ENCODE peak calls at places on chromosomes 2 and 18, in ten cellular contexts. X is fibroblast of mammary gland, L is IMR-90, Q is H9, B is choroid plexus epithelial cell, Z is WTC11, I is AG09319, V is Caco-2, N is GM12865, K is pancreas. H is an unnamed sample.

GRCh38 chr2:63054812-63055509 is 4.3 kb downstream of the OTX1 start:
- DNase-seq in X (no peak), L (no peak), Q (peak), B (no peak), Z (peak), I (no peak), V (peak), N (no peak), K (no peak), H (no peak)

GRCh38 chr2:181380581-181380980 is 76.6 kb upstream of the ITGA4 start:
- DNase-seq in X (no peak), L (no peak), Q (no peak), B (no peak), Z (no peak), I (no peak), V (no peak), N (no peak), K (no peak), H (no peak)

GRCh38 chr2:160635488-160635887 is 141.9 kb upstream of the RBMS1 start:
- DNase-seq in X (peak), L (peak), Q (no peak), B (peak), Z (no peak), I (no peak), V (no peak), N (no peak), K (no peak), H (no peak)

GRCh38 chr18:27249933-27250332 is 64.8 kb upstream of the CHST9 start:
- DNase-seq in X (no peak), L (no peak), Q (no peak), B (no peak), Z (no peak), I (no peak), V (no peak), N (no peak), K (no peak), H (no peak)

GRCh38 chr2:53373126-53373525 is 394.5 kb upstream of the CHAC2 start:
- DNase-seq in X (no peak), L (no peak), Q (no peak), B (no peak), Z (no peak), I (no peak), V (no peak), N (no peak), K (no peak), H (no peak)

GRCh38 chr2:217105733-217106649 is 246.1 kb upstream of the TNP1 start:
- DNase-seq in X (peak), L (peak), Q (no peak), B (peak), Z (no peak), I (peak), V (no peak), N (no peak), K (no peak), H (peak)

GRCh38 chr2:54867457-54867856 is 144.0 kb downstream of the EML6 start:
- DNase-seq in X (no peak), L (no peak), Q (no peak), B (no peak), Z (no peak), I (no peak), V (no peak), N (peak), K (no peak), H (no peak)

GRCh38 chr2:120541553-120541932 is 194.1 kb upstream of the GLI2 start:
- DNase-seq in X (peak), L (peak), Q (no peak), B (peak), Z (no peak), I (no peak), V (no peak), N (no peak), K (no peak), H (no peak)

GRCh38 chr18:8609711-8610441 is 639 bp downstream of the RAB12 start:
- DNase-seq in X (no peak), L (no peak), Q (no peak), B (no peak), Z (no peak), I (no peak), V (no peak), N (peak), K (peak), H (no peak)

GRCh38 chr2:39631715-39632114 is 34.0 kb upstream of the TMEM178A start:
- DNase-seq in X (peak), L (peak), Q (no peak), B (peak), Z (no peak), I (no peak), V (no peak), N (no peak), K (no peak), H (peak)

DNA sequence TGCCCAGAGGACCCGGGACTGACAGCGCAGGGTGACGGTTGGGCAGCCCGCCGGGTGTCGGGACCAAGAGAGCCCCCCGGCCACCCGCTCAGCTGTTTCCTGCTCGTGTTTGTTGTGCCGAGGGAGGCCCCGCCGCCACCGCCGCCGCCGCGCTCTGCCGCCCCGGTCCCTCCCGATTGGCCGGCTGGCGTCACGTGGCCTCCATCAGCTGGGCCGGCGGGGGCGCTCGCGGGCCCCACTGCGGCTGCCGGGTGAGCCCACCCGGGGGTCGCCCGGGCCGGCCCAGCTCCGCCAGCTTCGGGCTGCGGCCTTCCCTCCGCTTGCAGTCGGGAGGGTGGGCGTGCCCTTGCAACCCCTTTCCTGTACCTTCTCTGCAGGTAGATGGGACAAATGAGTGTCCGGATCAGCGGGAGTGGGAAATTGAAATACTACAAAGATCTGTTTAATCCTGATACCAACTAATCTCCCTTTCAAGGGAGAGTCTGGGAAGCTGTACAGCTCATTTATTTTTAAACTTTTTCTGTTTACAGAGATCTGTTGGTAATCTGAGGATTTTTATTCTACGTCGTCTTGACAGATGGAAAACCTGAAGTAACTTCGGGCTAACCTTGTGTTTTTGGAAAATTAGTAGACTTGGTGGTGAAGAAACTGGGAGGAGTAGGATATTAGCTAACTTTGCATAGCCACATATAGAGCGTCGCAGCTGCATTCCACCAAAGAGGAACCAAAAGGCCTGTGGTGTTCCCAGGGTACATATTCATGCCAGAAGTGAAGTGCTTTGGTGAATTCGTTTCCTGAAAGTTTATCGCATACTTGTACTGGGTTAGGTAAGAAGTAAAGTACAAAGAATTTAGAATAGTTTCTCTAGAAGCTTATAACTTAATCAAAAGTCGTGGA is 1.2 kb downstream of the YPEL5 start:
- DNase-seq in X (peak), L (peak), Q (peak), B (peak), Z (peak), I (peak), V (peak), N (peak), K (peak), H (peak)
- TF ChIP-seq CTCF in X (no peak), L (peak), Q (peak), B (peak), Z (no peak), I (peak), V (peak), N (peak), K (peak), H (peak)

GRCh38 chr2:157628282-157628531 is 457 bp downstream of the ACVR1C start:
- DNase-seq in X (no peak), L (no peak), Q (no peak), B (no peak), Z (no peak), I (no peak), V (no peak), N (no peak), K (no peak), H (no peak)
- TF ChIP-seq CTCF in X (no peak), L (no peak), Q (no peak), B (no peak), Z (no peak), I (no peak), V (no peak), N (no peak), K (no peak), H (no peak)

GRCh38 chr18:12307251-12307736 is 747 bp upstream of the TUBB6 start:
- DNase-seq in X (peak), L (peak), Q (no peak), B (peak), Z (peak), I (no peak), V (no peak), N (no peak), K (no peak), H (peak)

GRCh38 chr18:12308386-12309100 is 502 bp downstream of the TUBB6 start:
- DNase-seq in X (peak), L (peak), Q (peak), B (peak), Z (peak), I (peak), V (peak), N (peak), K (peak), H (peak)

GRCh38 chr18:12309683-12310198 is 1.7 kb downstream of the TUBB6 start:
- DNase-seq in X (peak), L (no peak), Q (no peak), B (peak), Z (no peak), I (no peak), V (no peak), N (peak), K (no peak), H (peak)

GRCh38 chr18:12306752-12307151 is 1.3 kb upstream of the TUBB6 start:
- DNase-seq in X (no peak), L (no peak), Q (no peak), B (no peak), Z (no peak), I (no peak), V (no peak), N (no peak), K (no peak), H (no peak)

DNA sequence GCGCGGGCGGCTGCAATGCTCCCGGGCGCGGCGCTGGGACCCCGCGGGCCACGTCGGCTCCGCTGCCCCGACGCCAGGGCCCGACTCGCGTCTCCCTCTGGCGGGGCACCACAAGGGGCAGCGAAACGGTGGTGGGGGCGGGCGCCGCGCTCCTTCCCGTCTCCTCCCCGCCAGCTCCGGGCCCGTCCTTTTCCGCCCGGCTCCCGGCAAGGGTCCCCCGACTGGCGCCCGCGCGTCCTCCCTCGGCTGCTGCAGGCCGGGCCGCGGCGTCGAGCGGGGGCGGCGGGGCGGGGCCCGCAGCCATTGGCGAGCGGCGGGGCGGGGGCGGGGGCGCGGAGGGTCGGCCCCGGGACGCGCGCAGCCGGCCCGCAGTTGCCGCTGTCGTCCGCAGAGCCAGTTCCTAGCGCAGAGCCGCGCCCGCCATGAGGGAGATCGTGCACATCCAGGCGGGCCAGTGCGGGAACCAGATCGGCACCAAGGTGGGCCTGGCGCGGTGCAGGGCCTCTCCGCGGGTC is at the start of gene TUBB6:
- DNase-seq in X (peak), L (peak), Q (peak), B (peak), Z (peak), I (peak), V (peak), N (peak), K (peak), H (peak)
- TF ChIP-seq CTCF in X (no peak), L (peak), Q (no peak), B (no peak), Z (no peak), I (no peak), V (no peak), N (no peak), K (no peak), H (peak)

GRCh38 chr18:47247036-47247832 is 4.2 kb downstream of the SKOR2 start:
- DNase-seq in X (no peak), L (no peak), Q (peak), B (no peak), Z (peak), I (no peak), V (no peak), N (no peak), K (peak), H (no peak)
- TF ChIP-seq CTCF in X (no peak), L (peak), Q (peak), B (no peak), Z (peak), I (peak), V (no peak), N (no peak), K (no peak), H (peak)

GRCh38 chr18:10516078-10516477 is 9.7 kb upstream of the NAPG start:
- DNase-seq in X (no peak), L (no peak), Q (no peak), B (no peak), Z (no peak), I (no peak), V (no peak), N (no peak), K (no peak), H (no peak)

GRCh38 chr18:10519999-10520935 is 5.6 kb upstream of the NAPG start:
- DNase-seq in X (peak), L (peak), Q (peak), B (peak), Z (peak), I (peak), V (peak), N (peak), K (peak), H (peak)

GRCh38 chr18:10519366-10519765 is 6.5 kb upstream of the NAPG start:
- DNase-seq in X (peak), L (peak), Q (no peak), B (no peak), Z (no peak), I (no peak), V (no peak), N (no peak), K (no peak), H (peak)

GRCh38 chr18:10515456-10515855 is 10.4 kb upstream of the NAPG start:
- DNase-seq in X (no peak), L (no peak), Q (no peak), B (no peak), Z (no peak), I (no peak), V (no peak), N (no peak), K (no peak), H (no peak)

DNA sequence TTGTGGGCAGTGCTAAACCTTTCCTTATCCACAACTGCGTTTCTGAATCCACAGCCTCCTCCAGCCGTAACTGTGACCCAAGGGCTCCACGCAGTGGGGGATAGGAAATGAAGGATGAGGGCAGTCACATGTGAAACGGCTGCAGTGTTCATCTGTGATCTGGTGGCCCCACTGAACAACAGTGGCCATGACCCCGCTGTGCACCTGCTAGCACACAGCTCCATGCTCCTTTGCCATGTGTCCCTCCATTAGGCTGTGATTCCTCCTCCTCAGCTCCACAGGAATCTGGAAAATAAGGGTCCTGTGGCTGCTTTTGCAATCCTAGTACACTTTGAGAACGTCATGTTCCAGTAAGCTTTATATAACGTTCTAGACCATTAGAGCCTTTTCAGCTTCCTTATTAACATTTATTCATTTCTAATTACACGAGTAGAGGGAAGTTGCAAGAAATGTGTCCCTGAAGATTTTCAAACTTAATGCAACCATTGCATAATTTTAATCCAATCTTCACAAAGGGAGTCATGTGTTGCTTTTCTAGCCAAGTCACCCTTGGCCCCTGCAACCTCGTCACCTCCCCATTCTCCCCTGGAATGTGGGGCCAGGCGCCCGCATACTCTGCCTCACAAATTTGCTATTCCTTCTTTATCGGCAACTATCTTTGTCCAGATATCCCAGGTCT is 7.1 kb upstream of the NAPG start:
- DNase-seq in X (peak), L (peak), Q (no peak), B (peak), Z (no peak), I (no peak), V (no peak), N (no peak), K (no peak), H (peak)
- TF ChIP-seq CTCF in X (peak), L (peak), Q (peak), B (peak), Z (no peak), I (peak), V (peak), N (no peak), K (no peak), H (no peak)

GRCh38 chr2:131154647-131155046 is 49.5 kb downstream of the PLEKHB2 start:
- DNase-seq in X (no peak), L (no peak), Q (peak), B (no peak), Z (no peak), I (no peak), V (no peak), N (no peak), K (no peak), H (no peak)

GRCh38 chr2:131152065-131152464 is 46.9 kb downstream of the PLEKHB2 start:
- DNase-seq in X (no peak), L (no peak), Q (peak), B (no peak), Z (no peak), I (no peak), V (no peak), N (no peak), K (no peak), H (no peak)

GRCh38 chr2:131154071-131154531 is 49.0 kb downstream of the PLEKHB2 start:
- DNase-seq in X (peak), L (peak), Q (peak), B (peak), Z (peak), I (peak), V (peak), N (peak), K (peak), H (peak)

GRCh38 chr2:131155208-131155855 is 50.2 kb downstream of the PLEKHB2 start:
- DNase-seq in X (no peak), L (no peak), Q (no peak), B (no peak), Z (no peak), I (no peak), V (no peak), N (no peak), K (no peak), H (no peak)

DNA sequence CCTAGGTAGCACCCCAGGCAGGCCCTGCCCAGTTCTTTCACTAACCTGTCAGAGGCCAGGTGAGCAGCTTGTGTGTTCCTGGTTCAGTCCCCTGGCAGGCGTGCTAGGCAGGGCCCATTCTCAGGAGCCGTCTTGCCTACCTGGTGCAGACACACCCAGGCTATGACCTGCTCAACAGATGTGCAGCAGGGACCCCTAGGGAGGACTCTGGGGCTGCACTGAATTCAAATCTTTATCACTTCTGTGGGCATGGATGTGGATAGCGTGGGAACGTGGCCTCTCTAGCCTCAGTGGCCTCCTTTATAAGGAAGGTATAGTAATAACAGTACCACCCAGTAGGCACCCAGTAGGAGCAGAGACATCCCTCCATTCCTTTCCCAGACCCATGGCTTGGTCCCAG is 48.4 kb downstream of the PLEKHB2 start:
- DNase-seq in X (no peak), L (no peak), Q (no peak), B (no peak), Z (no peak), I (no peak), V (no peak), N (no peak), K (no peak), H (no peak)
- TF ChIP-seq CTCF in X (no peak), L (no peak), Q (no peak), B (no peak), Z (no peak), I (no peak), V (no peak), N (no peak), K (no peak), H (no peak)

GRCh38 chr18:76459687-76460350 is 35.2 kb downstream of the ZNF516 start:
- DNase-seq in X (peak), L (peak), Q (peak), B (peak), Z (no peak), I (peak), V (no peak), N (no peak), K (no peak), H (peak)
- TF ChIP-seq CTCF in X (peak), L (peak), Q (no peak), B (peak), Z (no peak), I (peak), V (no peak), N (no peak), K (no peak), H (peak)

GRCh38 chr18:42635378-42636048 is 480.0 kb downstream of the RIT2 start:
- DNase-seq in X (no peak), L (no peak), Q (peak), B (no peak), Z (peak), I (no peak), V (no peak), N (no peak), K (no peak), H (no peak)
- TF ChIP-seq CTCF in X (no peak), L (no peak), Q (peak), B (peak), Z (no peak), I (no peak), V (no peak), N (no peak), K (no peak), H (no peak)